ENCODE peak calls at places on chromosome 1, in nine cellular contexts. M, C, E, Q, P, Y, B, J and G are unnamed samples.

GRCh38 chr1:115082949-115083348 is 6.4 kb downstream of the TSPAN2 start:
- DNase-seq in M (no peak), C (no peak), E (no peak), Q (no peak), P (no peak), Y (no peak), B (no peak), J (no peak), G (no peak)

GRCh38 chr1:155834296-155834926 is 22.6 kb downstream of the GON4L start:
- DNase-seq in M (no peak), C (no peak), E (no peak), Q (no peak), P (peak; percentile 98), Y (peak; percentile 4), B (no peak), J (no peak), G (no peak)

GRCh38 chr1:101071470-101071886 is 45.9 kb upstream of the DPH5 start:
- DNase-seq in M (no peak), C (no peak), E (no peak), Q (no peak), P (peak; percentile 25), Y (no peak), B (no peak), J (no peak), G (no peak)

GRCh38 chr1:230867903-230868735 is at the start of gene C1orf198:
- DNase-seq in M (peak; percentile 80), C (peak; percentile 84), E (peak; percentile 65), Q (peak; percentile 79), P (peak; percentile 23), Y (peak; percentile 65), B (peak; percentile 64), J (peak; percentile 51), G (peak; percentile 7)

GRCh38 chr1:5448486-5448885 is 543.7 kb downstream of the NPHP4 start:
- DNase-seq in M (no peak), C (no peak), E (peak; percentile 24), Q (no peak), P (no peak), Y (peak; percentile 20), B (peak; percentile 44), J (no peak), G (peak; percentile 5)

GRCh38 chr1:223358826-223359225 is 5.2 kb downstream of the SUSD4 start:
- DNase-seq in M (no peak), C (peak; percentile 38), E (no peak), Q (no peak), P (peak; percentile 3), Y (peak; percentile 58), B (no peak), J (no peak), G (no peak)

GRCh38 chr1:220321758-220322157 is 49.5 kb upstream of the RAB3GAP2 start:
- DNase-seq in M (no peak), C (no peak), E (no peak), Q (no peak), P (no peak), Y (peak; percentile 32), B (no peak), J (no peak), G (no peak)

GRCh38 chr1:19646366-19646765 is 2.3 kb downstream of the NBL1 start:
- DNase-seq in M (no peak), C (no peak), E (peak; percentile 31), Q (no peak), P (no peak), Y (peak; percentile 65), B (no peak), J (no peak), G (no peak)

GRCh38 chr1:230517786-230518185 is 91.7 kb upstream of the PGBD5 start:
- DNase-seq in M (no peak), C (no peak), E (no peak), Q (no peak), P (no peak), Y (peak; percentile 39), B (no peak), J (no peak), G (peak; percentile 11)

GRCh38 chr1:234725177-234726132 is 115.5 kb upstream of the IRF2BP2 start:
- DNase-seq in M (peak; percentile 44), C (no peak), E (peak; percentile 73), Q (peak; percentile 44), P (no peak), Y (peak; percentile 67), B (peak; percentile 33), J (no peak), G (no peak)

GRCh38 chr1:44947774-44948311 is 38.6 kb downstream of the EIF2B3 start:
- DNase-seq in M (no peak), C (no peak), E (no peak), Q (no peak), P (no peak), Y (no peak), B (no peak), J (no peak), G (no peak)

GRCh38 chr1:37905624-37906196 is 41.1 kb downstream of the INPP5B start:
- DNase-seq in M (no peak), C (no peak), E (no peak), Q (no peak), P (no peak), Y (no peak), B (no peak), J (no peak), G (no peak)

GRCh38 chr1:216554934-216555333 is 131.7 kb upstream of the USH2A start:
- DNase-seq in M (no peak), C (no peak), E (no peak), Q (no peak), P (no peak), Y (no peak), B (no peak), J (no peak), G (no peak)

GRCh38 chr1:53176452-53177344 is 19.9 kb upstream of the CPT2 start:
- DNase-seq in M (no peak), C (no peak), E (no peak), Q (peak; percentile 44), P (peak; percentile 41), Y (no peak), B (no peak), J (no peak), G (no peak)

GRCh38 chr1:33986389-33987095 is 122.7 kb downstream of the HMGB4 start:
- DNase-seq in M (no peak), C (no peak), E (no peak), Q (peak; percentile 50), P (no peak), Y (peak; percentile 62), B (no peak), J (no peak), G (no peak)

GRCh38 chr1:168180148-168180524 is 1.4 kb downstream of the TIPRL start:
- DNase-seq in M (no peak), C (no peak), E (no peak), Q (no peak), P (no peak), Y (no peak), B (no peak), J (no peak), G (no peak)

GRCh38 chr1:8090241-8090702 is 64.2 kb upstream of the ERRFI1 start:
- DNase-seq in M (no peak), C (no peak), E (no peak), Q (no peak), P (peak; percentile 92), Y (peak; percentile 49), B (no peak), J (no peak), G (no peak)

GRCh38 chr1:40240390-40240789 is 7.3 kb upstream of the TMCO2 start:
- DNase-seq in M (no peak), C (no peak), E (no peak), Q (no peak), P (no peak), Y (no peak), B (no peak), J (no peak), G (no peak)

GRCh38 chr1:149846042-149846441 is 53.3 kb upstream of the BOLA1 start:
- DNase-seq in M (no peak), C (no peak), E (peak; percentile 9), Q (no peak), P (no peak), Y (peak; percentile 0), B (no peak), J (no peak), G (no peak)

GRCh38 chr1:31800677-31800967 is 15.2 kb downstream of the SPOCD1 start:
- DNase-seq in M (no peak), C (no peak), E (no peak), Q (no peak), P (no peak), Y (no peak), B (no peak), J (no peak), G (no peak)

GRCh38 chr1:32509939-32510338 is 29.3 kb upstream of the ZBTB8A start:
- DNase-seq in M (no peak), C (no peak), E (no peak), Q (no peak), P (no peak), Y (no peak), B (no peak), J (no peak), G (no peak)

GRCh38 chr1:158285756-158286241 is 3.9 kb upstream of the CD1C start:
- DNase-seq in M (no peak), C (no peak), E (peak; percentile 13), Q (peak; percentile 23), P (no peak), Y (peak; percentile 21), B (no peak), J (no peak), G (no peak)

GRCh38 chr1:217027403-217028080 is 304.3 kb upstream of the ESRRG start:
- DNase-seq in M (no peak), C (no peak), E (no peak), Q (no peak), P (no peak), Y (no peak), B (no peak), J (no peak), G (no peak)

GRCh38 chr1:169576934-169577331 is 9.3 kb downstream of the F5 start:
- DNase-seq in M (no peak), C (no peak), E (no peak), Q (no peak), P (no peak), Y (no peak), B (no peak), J (no peak), G (no peak)